ENCODE peak calls at places on chromosomes 12 and 14, in seven cellular contexts. B, I, C, E, U, N and A are unnamed samples.

GRCh38 chr14:77406086-77406485 is 17.2 kb downstream of the NOXRED1 start:
- DNase-seq in B (no peak), I (no peak), C (no peak), E (no peak), U (no peak), N (no peak), A (no peak)

GRCh38 chr14:81677736-81678135 is 144.1 kb upstream of the SEL1L start:
- DNase-seq in B (no peak), I (no peak), C (no peak), E (no peak), U (no peak), N (no peak), A (no peak)

GRCh38 chr14:48373993-48374392 is 698.6 kb upstream of the MDGA2 start:
- DNase-seq in B (no peak), I (no peak), C (no peak), E (no peak), U (no peak), N (no peak), A (no peak)

GRCh38 chr12:8157484-8158198 is 826 bp downstream of the ZNF705A start:
- DNase-seq in B (no peak), I (no peak), C (peak; percentile 52), E (no peak), U (no peak), N (no peak), A (no peak)

GRCh38 chr12:15982471-15982870 is 71.3 kb downstream of the DERA start:
- DNase-seq in B (no peak), I (no peak), C (peak; percentile 63), E (no peak), U (no peak), N (no peak), A (no peak)

GRCh38 chr12:100868487-100868886 is 73.9 kb downstream of the ANO4 start:
- DNase-seq in B (no peak), I (no peak), C (no peak), E (no peak), U (no peak), N (no peak), A (no peak)

GRCh38 chr12:87922721-87923120 is 106.5 kb downstream of the C12orf50 start:
- DNase-seq in B (no peak), I (no peak), C (no peak), E (no peak), U (no peak), N (no peak), A (no peak)

GRCh38 chr12:97203408-97203807 is 259.2 kb upstream of the RMST start:
- DNase-seq in B (no peak), I (no peak), C (no peak), E (no peak), U (no peak), N (no peak), A (no peak)

GRCh38 chr12:6552140-6552551 is 3.7 kb downstream of the IFFO1 start:
- DNase-seq in B (no peak), I (no peak), C (no peak), E (no peak), U (no peak), N (no peak), A (no peak)

GRCh38 chr12:9786726-9787339 is 26.1 kb upstream of the CD69 start:
- DNase-seq in B (no peak), I (no peak), C (no peak), E (no peak), U (no peak), N (no peak), A (no peak)

GRCh38 chr14:68282479-68283377 is 463.1 kb downstream of the RAD51B start:
- DNase-seq in B (no peak), I (no peak), C (no peak), E (no peak), U (no peak), N (no peak), A (no peak)

GRCh38 chr12:104603545-104603973 is 146.8 kb downstream of the CHST11 start:
- DNase-seq in B (no peak), I (no peak), C (no peak), E (no peak), U (no peak), N (no peak), A (no peak)

GRCh38 chr12:131466932-131467331 is 244.0 kb upstream of the SFSWAP start:
- DNase-seq in B (no peak), I (no peak), C (no peak), E (peak; percentile 3), U (no peak), N (no peak), A (no peak)

GRCh38 chr12:127306604-127307215 is 960.3 kb upstream of the TMEM132C start:
- DNase-seq in B (no peak), I (no peak), C (no peak), E (no peak), U (no peak), N (no peak), A (no peak)

GRCh38 chr12:122979001-122979907 is 1.2 kb upstream of the ARL6IP4 start:
- DNase-seq in B (peak; percentile 31), I (peak; percentile 65), C (no peak), E (no peak), U (peak; percentile 20), N (no peak), A (no peak)

GRCh38 chr12:22935090-22935489 is 310.1 kb downstream of the ETNK1 start:
- DNase-seq in B (no peak), I (no peak), C (no peak), E (no peak), U (no peak), N (no peak), A (no peak)

GRCh38 chr14:77067632-77068514 is 30.2 kb upstream of the CIPC start:
- DNase-seq in B (peak; percentile 72), I (no peak), C (peak; percentile 61), E (peak; percentile 81), U (peak; percentile 70), N (peak; percentile 63), A (peak; percentile 78)

GRCh38 chr14:85248881-85249635 is 280.9 kb upstream of the FLRT2 start:
- DNase-seq in B (no peak), I (no peak), C (no peak), E (no peak), U (no peak), N (peak; percentile 65), A (no peak)

GRCh38 chr12:46382425-46382973 is 9.9 kb upstream of the SLC38A2 start:
- DNase-seq in B (peak; percentile 54), I (peak; percentile 68), C (no peak), E (no peak), U (no peak), N (no peak), A (no peak)

GRCh38 chr12:6961695-6962284 is 8.7 kb downstream of the PHB2 start:
- DNase-seq in B (no peak), I (peak; percentile 81), C (peak; percentile 61), E (peak; percentile 75), U (no peak), N (no peak), A (peak; percentile 85)

DNA sequence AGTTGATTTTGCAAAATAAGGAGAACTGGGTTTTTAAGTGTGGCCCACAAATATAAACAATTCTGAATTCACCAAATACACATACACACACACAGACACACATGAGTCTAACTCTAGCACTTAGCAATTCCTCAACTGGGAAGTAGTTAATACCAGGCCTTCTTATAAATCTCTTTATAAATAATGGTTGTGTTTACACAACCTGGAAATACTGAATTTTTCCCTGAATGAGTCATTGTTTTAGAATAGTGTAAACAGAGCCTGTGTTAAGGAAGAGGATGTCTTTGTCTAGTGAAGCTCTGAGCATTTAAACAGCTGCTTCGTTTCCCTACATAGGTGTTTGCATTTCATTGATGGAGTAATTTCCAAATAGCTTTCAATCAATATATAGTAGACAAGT is 218.8 kb downstream of the BTG1 start:
- DNase-seq in B (no peak), I (no peak), C (peak; percentile 85), E (no peak), U (no peak), N (no peak), A (no peak)
- TF ChIP-seq POLR2A in B (no peak), I (no peak), C (no peak), E (no peak), U (no peak), N (no peak), A (no peak)

GRCh38 chr12:49260165-49260564 is 4.7 kb upstream of the TUBA1C start:
- DNase-seq in B (no peak), I (no peak), C (peak; percentile 74), E (no peak), U (no peak), N (no peak), A (no peak)

GRCh38 chr12:49261726-49262125 is 3.2 kb upstream of the TUBA1C start:
- DNase-seq in B (no peak), I (no peak), C (no peak), E (no peak), U (no peak), N (no peak), A (no peak)

GRCh38 chr12:49260831-49261363 is 4.0 kb upstream of the TUBA1C start:
- DNase-seq in B (no peak), I (no peak), C (no peak), E (no peak), U (no peak), N (no peak), A (no peak)

GRCh38 chr12:49256274-49256637 is 8.6 kb upstream of the TUBA1C start:
- DNase-seq in B (no peak), I (no peak), C (no peak), E (no peak), U (no peak), N (no peak), A (no peak)

DNA sequence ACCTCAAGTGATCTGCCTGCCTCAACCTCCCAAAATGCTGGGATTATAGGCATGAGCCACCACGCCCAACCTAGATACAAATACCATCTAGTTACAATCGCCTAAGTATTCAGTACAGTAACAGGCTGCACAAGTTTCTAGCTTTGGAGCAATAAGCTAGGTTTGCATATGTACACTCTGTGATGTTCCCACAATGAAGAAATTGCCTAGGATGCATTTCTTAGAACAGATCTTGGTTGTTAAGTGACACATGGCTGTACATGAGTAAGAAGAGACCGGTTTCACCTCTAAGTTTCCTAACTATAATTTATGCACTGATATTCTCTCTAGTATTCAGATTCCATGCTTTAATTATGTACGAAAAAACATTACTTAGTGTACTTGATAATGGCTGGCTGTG is 5.4 kb upstream of the TUBA1C start:
- DNase-seq in B (no peak), I (no peak), C (no peak), E (no peak), U (no peak), N (no peak), A (no peak)
- H3K4me1 ChIP-seq in B (peaks cover 19% of the 10 kb centered on the region), I (peaks cover 36% of the 10 kb centered on the region), C (peaks cover 19% of the 10 kb centered on the region), E (peaks cover 21% of the 10 kb centered on the region), U (no peaks in the 10 kb centered on the region), N (peaks cover 27% of the 10 kb centered on the region), A (peaks cover 10% of the 10 kb centered on the region)

DNA sequence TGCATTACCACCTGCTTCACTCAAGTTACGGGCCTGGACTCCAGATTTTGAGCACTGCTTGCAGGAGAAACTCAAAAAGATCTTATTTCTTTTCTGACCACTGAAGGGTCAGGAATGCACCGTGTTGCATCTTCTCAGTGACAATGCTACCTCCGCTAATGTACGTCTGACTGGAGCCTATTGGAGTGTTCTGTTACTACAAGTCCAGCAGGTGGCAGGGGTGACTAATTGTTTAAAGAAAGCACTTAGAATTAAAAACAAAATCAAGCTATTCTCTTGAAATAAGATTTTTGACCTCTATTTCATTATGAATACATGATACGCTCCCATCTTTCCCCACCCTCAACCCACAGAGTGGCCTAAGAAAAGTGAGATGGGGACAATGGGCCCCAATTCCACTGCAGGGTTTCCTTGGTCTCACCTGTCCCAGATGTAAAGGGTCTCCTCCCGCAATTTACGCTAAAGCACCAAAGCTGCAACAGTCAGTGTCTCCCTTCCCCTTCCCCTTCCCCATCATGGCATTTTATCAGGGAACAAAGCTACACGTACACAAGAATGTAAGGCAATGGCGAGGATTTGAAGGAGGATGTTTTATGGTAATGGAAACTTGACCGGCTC is 2.2 kb downstream of the TBPL2 start:
- DNase-seq in B (no peak), I (no peak), C (peak; percentile 58), E (no peak), U (no peak), N (peak; percentile 25), A (no peak)
- TF ChIP-seq CTCF in B (no peak), I (peak; percentile 14), C (peak; percentile 56), E (peak; percentile 39), U (peak; percentile 35), N (peak; percentile 23), A (peak; percentile 40)

GRCh38 chr12:65603428-65604351 is 220.6 kb upstream of the HMGA2 start:
- DNase-seq in B (no peak), I (peak; percentile 60), C (peak; percentile 82), E (peak; percentile 45), U (no peak), N (peak; percentile 17), A (peak; percentile 11)
- TF ChIP-seq POLR2A in B (no peak), I (no peak), C (peak; percentile 22), E (no peak), U (no peak), N (no peak), A (no peak)